ENCODE peak calls at places on chromosomes 3 and 15, in seven cellular contexts. V, D, S, P, B, K and C are unnamed samples. For H3K27me3, the result is how much of the 10 kb centered on the place peaks cover.

GRCh38 chr15:57640935-57641682 is 49.4 kb downstream of the MYZAP start:
- DNase-seq in V (no peak), P (no peak), K (no peak), S (no peak), D (no peak), B (peak), C (no peak)

GRCh38 chr15:91941871-91942270 is 88.4 kb downstream of the SLCO3A1 start:
- DNase-seq in S (no peak), V (no peak), D (no peak), B (no peak), P (no peak), K (no peak), C (no peak)

GRCh38 chr15:60208708-60209107 is 189.1 kb downstream of the ANXA2 start:
- DNase-seq in B (no peak), K (no peak), P (no peak), D (no peak), V (no peak), S (no peak), C (no peak)

GRCh38 chr3:3577823-3578222 is 221.4 kb upstream of the LRRN1 start:
- DNase-seq in P (no peak), D (no peak), B (no peak), K (no peak), S (no peak), V (no peak), C (peak)

GRCh38 chr3:171115667-171116066 is 89.1 kb upstream of the SLC2A2 start:
- DNase-seq in B (no peak), S (no peak), P (no peak), V (no peak), D (no peak), K (no peak), C (no peak)

GRCh38 chr15:59020321-59020720 is 32.9 kb downstream of the RNF111 start:
- DNase-seq in P (no peak), D (no peak), B (no peak), S (no peak), K (no peak), V (no peak), C (no peak)

GRCh38 chr3:147652682-147653081 is 243.5 kb downstream of the ZIC1 start:
- DNase-seq in K (no peak), V (no peak), S (no peak), B (no peak), D (no peak), P (no peak), C (no peak)

GRCh38 chr3:18030371-18030870 is 288.0 kb upstream of the TBC1D5 start:
- DNase-seq in B (no peak), D (no peak), K (no peak), V (no peak), S (no peak), P (no peak), C (no peak)

GRCh38 chr3:172666181-172666872 is 44.5 kb downstream of the NCEH1 start:
- DNase-seq in S (no peak), P (peak), V (no peak), K (no peak), D (no peak), B (no peak), C (no peak)

GRCh38 chr3:159765860-159766294 is 222.8 kb upstream of the IL12A start:
- DNase-seq in D (no peak), S (no peak), K (no peak), B (no peak), V (no peak), P (no peak), C (no peak)

GRCh38 chr15:25556136-25556535 is 117.3 kb upstream of the UBE3A start:
- DNase-seq in K (no peak), P (no peak), V (no peak), D (no peak), S (no peak), B (no peak), C (no peak)

GRCh38 chr3:192514754-192515660 is 212.3 kb downstream of the FGF12 start:
- DNase-seq in V (peak), B (no peak), P (peak), D (no peak), S (peak), K (no peak), C (peak)

DNA sequence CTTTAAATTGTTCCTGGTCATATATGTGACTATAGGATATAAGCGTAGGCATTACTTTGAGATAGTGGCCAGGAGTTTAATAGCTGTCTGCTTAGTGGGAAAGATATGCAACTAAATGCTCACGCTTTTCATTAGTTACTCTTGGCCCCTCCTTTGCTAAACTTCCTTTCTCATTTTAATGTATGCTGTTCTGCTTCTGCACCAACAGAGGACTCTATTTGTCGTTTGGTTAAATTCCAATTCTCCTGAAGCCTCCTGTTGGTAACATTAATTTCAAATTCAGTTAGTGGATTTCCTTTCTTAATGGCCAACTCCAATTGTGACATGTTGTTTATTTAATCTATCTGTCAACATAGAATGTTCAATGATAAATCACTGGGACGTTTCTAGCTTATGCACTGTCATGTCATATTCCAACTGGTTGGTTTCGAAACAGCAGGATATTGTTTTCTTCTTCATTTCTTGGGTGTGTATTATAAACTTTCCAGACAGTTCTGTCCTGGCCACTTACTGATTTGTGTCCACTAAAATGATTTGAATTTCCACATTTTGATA is 467.4 kb upstream of the BCHE start:
- DNase-seq in K (no peak), P (no peak), B (no peak), S (no peak), D (no peak), V (no peak), C (no peak)
- TF ChIP-seq CTCF in K (no peak), P (no peak), B (no peak), S (no peak), D (no peak), V (no peak), C (no peak)

GRCh38 chr3:187968883-187969580 is 184.9 kb upstream of the LPP start:
- DNase-seq in D (no peak), P (peak), V (no peak), K (no peak), S (peak), B (peak), C (no peak)
- H3K27me3 ChIP-seq in D (under half), P (under half), V (under half), K (under half), S (under half), B (under half), C (under half)

GRCh38 chr15:51497806-51498205 is 124.8 kb downstream of the DMXL2 start:
- DNase-seq in V (no peak), K (no peak), B (peak), P (no peak), D (no peak), S (no peak), C (no peak)

GRCh38 chr15:51492528-51492927 is 130.0 kb downstream of the DMXL2 start:
- DNase-seq in P (no peak), V (no peak), D (no peak), B (no peak), K (no peak), S (no peak), C (no peak)

GRCh38 chr15:51491941-51492340 is 130.6 kb downstream of the DMXL2 start:
- DNase-seq in B (no peak), P (no peak), V (no peak), D (no peak), K (no peak), S (peak), C (no peak)

GRCh38 chr15:51493892-51494291 is 128.7 kb downstream of the DMXL2 start:
- DNase-seq in S (no peak), P (no peak), B (no peak), K (no peak), D (no peak), V (no peak), C (no peak)

DNA sequence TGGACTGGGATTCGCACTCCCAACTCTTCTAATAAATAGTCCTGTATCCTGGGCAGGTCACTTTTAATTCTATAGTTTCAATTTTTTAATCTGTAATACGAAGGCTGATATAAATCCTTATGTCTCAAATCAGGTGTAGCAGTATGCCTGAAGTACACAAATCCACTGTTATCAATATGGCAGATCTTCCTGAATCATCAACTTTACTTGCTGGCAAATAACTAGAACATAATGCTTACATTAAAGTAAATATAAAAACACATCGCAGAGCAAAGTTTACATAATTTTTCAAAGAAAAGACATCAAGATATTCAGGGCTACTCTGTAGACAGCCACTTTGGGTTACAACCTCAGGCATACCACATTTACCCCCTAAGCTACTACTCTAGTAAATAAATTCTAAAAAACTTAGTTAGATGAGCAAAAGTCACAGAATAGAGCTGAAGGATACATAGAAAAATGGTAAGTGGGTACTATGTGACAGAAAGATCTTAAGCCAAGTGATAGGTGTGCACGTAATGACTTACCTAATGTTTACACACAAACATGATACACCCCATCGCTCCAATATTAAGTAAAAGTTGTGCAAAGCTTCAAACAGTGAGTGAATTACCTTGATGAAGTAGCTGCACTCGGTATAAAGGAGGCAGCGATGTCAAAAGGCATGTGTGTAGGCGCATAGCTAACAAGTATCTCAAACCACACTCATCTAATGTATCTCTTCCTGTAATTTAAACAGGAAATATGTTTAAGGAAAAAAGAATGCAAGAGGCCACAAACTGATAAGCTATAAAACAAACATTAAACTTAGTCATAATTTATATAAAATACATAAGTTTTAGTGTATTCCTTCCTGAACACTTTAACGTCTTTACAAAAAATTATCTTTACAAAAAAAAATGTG is 127.9 kb downstream of the DMXL2 start:
- DNase-seq in V (no peak), S (no peak), K (no peak), P (no peak), B (peak), D (no peak), C (no peak)
- H3K27ac ChIP-seq in V (no peak), S (peak), K (no peak), P (no peak), B (no peak), D (no peak), C (no peak)

DNA sequence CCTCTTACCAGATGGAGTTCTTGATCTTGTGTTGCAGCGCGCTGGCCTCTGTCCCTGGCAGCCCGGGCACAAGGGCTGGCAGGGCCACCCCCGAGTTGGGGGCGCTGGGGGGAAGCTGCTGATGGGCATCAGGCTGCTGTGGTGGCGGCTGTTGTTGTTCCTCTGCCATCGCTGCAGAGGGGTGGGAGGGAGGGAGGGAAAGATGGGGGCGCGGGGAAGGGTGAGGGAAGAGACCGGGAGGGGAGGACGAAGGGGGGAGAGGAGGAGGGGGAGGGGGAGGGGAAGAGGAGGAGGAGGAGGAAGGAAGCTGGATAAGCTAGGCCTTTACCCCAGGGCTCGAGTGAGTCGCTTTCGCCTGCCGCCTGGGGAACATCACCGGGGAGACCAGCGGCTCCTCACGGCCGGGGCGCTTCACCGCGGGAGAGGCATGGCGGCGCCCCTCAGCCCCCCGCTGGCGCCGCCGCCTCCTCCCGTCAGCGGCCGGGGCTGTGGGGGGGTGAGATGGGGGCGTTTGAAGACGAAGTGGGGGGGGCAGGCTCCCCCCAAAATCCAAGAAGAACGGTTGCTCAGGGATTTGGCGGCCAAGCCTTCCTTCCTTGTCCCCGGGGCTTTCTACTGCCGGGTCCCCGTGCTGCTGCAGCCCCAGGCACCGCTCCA is 434 bp downstream of the RFX7 start:
- DNase-seq in K (no peak), D (peak), B (no peak), V (peak), P (no peak), S (peak), C (peak)
- TF ChIP-seq CTCF in K (no peak), D (no peak), B (no peak), V (no peak), P (no peak), S (no peak), C (no peak)

GRCh38 chr15:88300018-88300549 is 43.5 kb upstream of the NTRK3 start:
- DNase-seq in V (no peak), S (no peak), B (no peak), P (no peak), K (no peak), D (no peak), C (no peak)
- H3K27me3 ChIP-seq in V (under half), S (under half), B (under half), P (under half), K (under half), D (under half), C (under half)

GRCh38 chr15:35179739-35180138 is 94.6 kb upstream of the NANOGP8 start:
- DNase-seq in D (no peak), S (no peak), K (no peak), P (no peak), V (no peak), B (no peak), C (no peak)

GRCh38 chr15:35186346-35186745 is 101.3 kb upstream of the NANOGP8 start:
- DNase-seq in S (no peak), D (no peak), V (no peak), B (no peak), P (no peak), K (no peak), C (no peak)

GRCh38 chr15:35181538-35181937 is 96.4 kb upstream of the NANOGP8 start:
- DNase-seq in S (no peak), B (no peak), P (no peak), K (no peak), V (no peak), D (no peak), C (no peak)

GRCh38 chr15:35184646-35185045 is 99.6 kb upstream of the NANOGP8 start:
- DNase-seq in B (no peak), K (no peak), P (no peak), V (no peak), D (no peak), S (no peak), C (no peak)

DNA sequence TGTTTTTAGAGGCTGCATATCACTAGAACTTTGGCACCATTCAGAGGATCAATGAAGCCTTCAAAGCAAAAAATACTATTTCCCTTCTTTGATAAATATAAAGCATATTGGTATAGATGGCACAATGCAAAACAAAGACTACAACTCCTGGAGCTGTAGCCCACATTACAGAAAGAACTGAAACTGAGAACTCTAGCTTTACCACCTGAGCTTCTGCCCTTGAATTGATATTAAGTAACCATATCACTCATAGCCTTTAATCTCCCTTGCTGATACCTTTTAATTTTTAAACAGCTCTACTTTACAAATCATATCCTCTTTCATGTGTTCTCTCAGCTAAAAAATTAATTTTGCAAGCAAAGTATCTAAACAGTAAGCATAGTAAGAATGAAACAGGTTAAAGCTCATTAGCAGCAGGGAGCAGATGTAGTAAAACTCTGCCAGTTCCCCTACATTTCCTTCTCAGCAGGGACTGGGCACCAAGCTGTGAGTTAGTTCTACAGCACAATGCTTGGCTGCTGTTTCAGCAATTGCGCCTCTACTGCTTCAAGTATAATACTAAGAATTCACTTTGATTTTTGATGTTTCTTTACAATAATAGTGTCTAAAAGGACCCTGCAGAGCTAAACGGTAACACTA is 97.9 kb upstream of the NANOGP8 start:
- DNase-seq in B (no peak), K (no peak), V (no peak), S (no peak), P (no peak), D (no peak), C (no peak)
- H3K27ac ChIP-seq in B (no peak), K (no peak), V (no peak), S (no peak), P (no peak), D (no peak), C (no peak)

GRCh38 chr15:72685925-72686794 is at the start of the genes BBS4 and HIGD2B:
- DNase-seq in P (peak), D (peak), B (peak), S (peak), K (peak), V (peak), C (peak)
- TF ChIP-seq CTCF in P (no peak), D (no peak), B (no peak), S (no peak), K (no peak), V (no peak), C (no peak)